ENCODE peak calls at places on chromosomes 6 and 20, in five cellular contexts. P, N, L, R and C are unnamed samples.

GRCh38 chr6:125944434-125944816 is 12.1 kb upstream of the HINT3 start:
- DNase-seq in L (peak), N (no peak), P (peak), R (peak), C (peak)

GRCh38 chr20:33032555-33032954 is 1.1 kb downstream of the BPIFB6 start:
- DNase-seq in P (no peak), L (no peak), N (no peak), R (no peak), C (no peak)

GRCh38 chr20:51029963-51030930 is 7.3 kb upstream of the KCNG1 start:
- DNase-seq in P (no peak), L (no peak), R (no peak), N (no peak), C (no peak)

GRCh38 chr6:111861321-111861938 is 11.8 kb downstream of the FYN start:
- DNase-seq in P (no peak), N (no peak), R (no peak), L (no peak), C (no peak)

GRCh38 chr6:27864906-27865883 is 47.0 kb downstream of the OR2B2 start:
- DNase-seq in N (peak), L (peak), R (peak), P (peak), C (peak)

GRCh38 chr20:35991142-35991771 is 22.9 kb downstream of the CNBD2 start:
- DNase-seq in N (no peak), R (no peak), P (peak), L (peak), C (peak)

GRCh38 chr6:87222676-87223075 is 67.3 kb downstream of the ZNF292 start:
- DNase-seq in P (no peak), R (no peak), L (no peak), N (no peak), C (no peak)

GRCh38 chr20:23086056-23086551 is at the start of gene CD93:
- DNase-seq in L (no peak), R (no peak), P (no peak), N (peak), C (peak)

GRCh38 chr6:31888281-31889258 is 8.9 kb downstream of the EHMT2 start:
- DNase-seq in N (no peak), P (peak), L (no peak), R (peak), C (no peak)

GRCh38 chr20:36454664-36455427 is 86.5 kb upstream of the MYL9 start:
- DNase-seq in L (no peak), N (peak), P (peak), R (no peak), C (no peak)

GRCh38 chr20:58640446-58640845 is 10.6 kb upstream of the STX16 start:
- DNase-seq in N (no peak), P (peak), R (no peak), L (peak), C (peak)

GRCh38 chr6:160122744-160123143 is 1.1 kb downstream of the SLC22A1 start:
- DNase-seq in P (no peak), N (no peak), L (no peak), R (no peak), C (no peak)

GRCh38 chr20:64035066-64035932 is 683 bp upstream of the C20orf204 start:
- DNase-seq in L (no peak), P (no peak), N (peak), R (no peak), C (no peak)

GRCh38 chr6:160278786-160279310 is 20.2 kb upstream of the SLC22A2 start:
- DNase-seq in L (peak), N (no peak), R (no peak), P (no peak), C (no peak)

GRCh38 chr6:75149253-75149652 is 56.6 kb downstream of the COL12A1 start:
- DNase-seq in L (peak), R (no peak), N (no peak), P (no peak), C (peak)

GRCh38 chr6:104095661-104096416 is 763.9 kb downstream of the HACE1 start:
- DNase-seq in L (no peak), R (no peak), N (no peak), P (no peak), C (no peak)

GRCh38 chr6:47571488-47571887 is 93.9 kb downstream of the CD2AP start:
- DNase-seq in L (no peak), P (no peak), R (no peak), N (no peak), C (no peak)

GRCh38 chr6:42742116-42742894 is 3.6 kb downstream of the TBCC start:
- DNase-seq in N (no peak), R (no peak), P (peak), L (peak), C (peak)

GRCh38 chr6:30100585-30101422 is 12.1 kb downstream of the TRIM31 start:
- DNase-seq in L (peak), P (peak), R (peak), N (peak), C (peak)

GRCh38 chr6:150720774-150721233 is 121.1 kb downstream of the PLEKHG1 start:
- DNase-seq in P (peak), N (no peak), R (no peak), L (peak), C (peak)

GRCh38 chr20:37202267-37202943 is 23.1 kb upstream of the MROH8 start:
- DNase-seq in P (peak), N (no peak), L (peak), R (no peak), C (peak)

GRCh38 chr6:25960689-25961088 is 1.9 kb upstream of the TRIM38 start:
- DNase-seq in N (no peak), P (no peak), L (no peak), R (no peak), C (no peak)
- H3K4me3 ChIP-seq in N (no peak), P (no peak), L (no peak), R (no peak), C (no peak)

GRCh38 chr6:110341671-110342304 is 16.4 kb downstream of the METTL24 start:
- DNase-seq in P (peak), N (no peak), L (no peak), R (no peak), C (no peak)
- TF ChIP-seq CTCF in P (peak), N (peak), L (peak), R (no peak), C (no peak)

DNA sequence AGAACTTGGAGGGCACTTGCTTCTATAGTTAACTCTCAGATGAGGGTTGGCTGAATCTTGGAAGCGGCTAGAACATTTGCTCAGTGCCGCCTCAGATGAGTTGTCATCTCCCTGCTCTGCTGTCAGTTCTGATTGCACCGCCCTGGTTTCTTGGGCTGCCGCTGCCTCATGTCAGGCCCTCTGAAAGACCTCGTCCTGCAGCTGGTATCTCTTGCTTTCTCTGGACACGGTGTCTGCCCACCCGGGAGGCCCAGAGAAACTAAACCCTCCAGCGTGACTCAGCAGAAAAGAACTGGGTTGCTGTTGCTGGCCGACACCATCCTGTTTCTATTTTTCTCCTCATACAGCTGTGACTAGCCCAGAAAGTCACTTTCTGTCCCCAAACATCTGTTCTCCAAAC is 355.4 kb downstream of the CD83 start:
- DNase-seq in L (no peak), P (no peak), R (no peak), N (no peak), C (no peak)
- H3K4me3 ChIP-seq in L (no peak), P (no peak), R (no peak), N (no peak), C (no peak)

GRCh38 chr20:46435146-46435545 is 28.7 kb upstream of the ELMO2 start:
- DNase-seq in P (no peak), R (no peak), L (no peak), N (no peak), C (no peak)

GRCh38 chr20:46433051-46433450 is 26.6 kb upstream of the ELMO2 start:
- DNase-seq in R (no peak), N (no peak), L (peak), P (peak), C (peak)

GRCh38 chr20:46439837-46440236 is 33.4 kb upstream of the ELMO2 start:
- DNase-seq in L (no peak), P (no peak), R (no peak), N (no peak), C (no peak)

GRCh38 chr20:46434597-46434996 is 28.2 kb upstream of the ELMO2 start:
- DNase-seq in L (no peak), R (no peak), N (no peak), P (no peak), C (no peak)

GRCh38 chr20:46438156-46438750 is 31.8 kb upstream of the ELMO2 start:
- DNase-seq in P (peak), N (no peak), L (peak), R (no peak), C (peak)
- TF ChIP-seq CTCF in P (peak), N (no peak), L (peak), R (no peak), C (peak)

GRCh38 chr6:2852514-2852855 is 10.8 kb upstream of the SERPINB1 start:
- DNase-seq in R (no peak), P (no peak), N (no peak), L (no peak), C (no peak)

GRCh38 chr6:2854394-2854982 is 12.8 kb upstream of the SERPINB1 start:
- DNase-seq in P (no peak), N (no peak), R (no peak), L (no peak), C (no peak)

GRCh38 chr6:2855061-2855519 is 13.4 kb upstream of the SERPINB1 start:
- DNase-seq in L (no peak), N (no peak), P (no peak), R (no peak), C (no peak)

GRCh38 chr6:2852921-2853322 is 11.3 kb upstream of the SERPINB1 start:
- DNase-seq in N (no peak), P (no peak), L (no peak), R (no peak), C (no peak)

DNA sequence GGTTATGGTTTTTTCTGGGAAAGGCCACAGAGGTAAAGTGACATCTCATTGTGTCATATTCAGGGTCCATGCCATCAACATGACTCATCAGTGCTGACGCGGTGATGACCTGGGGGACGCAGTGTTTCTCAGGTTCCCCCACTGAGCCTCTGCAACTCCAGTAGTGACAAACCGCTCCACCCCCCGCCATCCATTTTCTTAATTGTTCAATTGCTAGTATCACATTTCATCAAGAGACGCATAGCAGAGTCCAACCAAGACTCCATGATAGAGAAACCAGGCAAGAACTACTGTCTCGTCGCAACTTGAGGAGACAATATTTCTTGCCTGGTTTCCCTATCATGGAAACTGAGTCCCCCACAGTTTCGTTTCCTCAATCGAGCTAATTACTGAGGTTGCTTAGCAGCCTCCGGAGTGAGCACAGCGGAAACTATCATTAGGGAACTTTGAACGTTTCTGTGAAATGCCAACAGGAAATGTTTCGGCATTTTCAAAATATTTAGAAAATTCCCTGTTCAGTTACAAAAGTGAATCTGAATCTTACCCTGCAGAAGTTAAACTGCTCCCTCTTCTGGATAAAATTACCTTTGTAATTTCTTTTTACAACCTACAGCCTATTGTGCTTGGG is 12.2 kb upstream of the SERPINB1 start:
- DNase-seq in P (peak), R (no peak), N (no peak), L (peak), C (peak)
- H3K4me3 ChIP-seq in P (peak), R (no peak), N (peak), L (peak), C (peak)

GRCh38 chr6:169640347-169640972 is 61.4 kb downstream of the WDR27 start:
- DNase-seq in L (no peak), N (no peak), R (no peak), P (no peak), C (no peak)
- TF ChIP-seq CTCF in L (no peak), N (no peak), R (no peak), P (no peak), C (no peak)